ENCODE peak calls at places on chromosomes 5 and 9, in five cellular contexts. C is left ventricle myocardium inferior, P is transverse colon, U is mesendoderm, Q is cardiac muscle cell. L is an unnamed sample.

GRCh38 chr5:10266839-10267238 is 16.8 kb downstream of the CCT5 start:
- DNase-seq in C (no peak), Q (no peak), U (no peak), P (no peak), L (no peak)

GRCh38 chr5:139150359-139150999 is 47.7 kb downstream of the SIL1 start:
- DNase-seq in C (no peak), Q (no peak), P (no peak), U (no peak), L (no peak)

GRCh38 chr9:105858877-105859276 is 164.5 kb downstream of the TMEM38B start:
- DNase-seq in P (no peak), U (no peak), Q (no peak), C (no peak), L (no peak)

GRCh38 chr9:137078701-137079400 is 1.5 kb downstream of the UAP1L1 start:
- DNase-seq in U (peak; percentile 63), P (peak; percentile 58), Q (no peak), C (no peak), L (no peak)

GRCh38 chr9:17742065-17742464 is 163.2 kb downstream of the SH3GL2 start:
- DNase-seq in U (peak; percentile 86), C (no peak), P (no peak), Q (no peak), L (no peak)

GRCh38 chr5:84287964-84288363 is 96.7 kb downstream of the EDIL3 start:
- DNase-seq in C (no peak), U (peak; percentile 55), P (no peak), Q (no peak), L (no peak)

GRCh38 chr5:54581831-54582548 is 64.4 kb downstream of the SNX18 start:
- DNase-seq in C (no peak), Q (no peak), U (no peak), P (no peak), L (no peak)

GRCh38 chr5:142202282-142202681 is 93.7 kb downstream of the NDFIP1 start:
- DNase-seq in Q (no peak), P (no peak), U (no peak), C (no peak), L (no peak)

GRCh38 chr5:103605277-103605676 is 42.7 kb upstream of the NUDT12 start:
- DNase-seq in Q (no peak), C (no peak), U (peak; percentile 9), P (no peak), L (no peak)

GRCh38 chr9:7479300-7479699 is 320.3 kb downstream of the DMAC1 start:
- DNase-seq in U (peak; percentile 26), C (no peak), Q (no peak), P (no peak), L (no peak)

GRCh38 chr9:112325127-112325526 is 8.3 kb downstream of the PTBP3 start:
- DNase-seq in C (no peak), P (no peak), Q (no peak), U (peak; percentile 76), L (no peak)

GRCh38 chr9:96418920-96419690 is 935 bp upstream of the ZNF367 start:
- DNase-seq in U (peak; percentile 85), P (peak; percentile 86), Q (peak; percentile 78), C (peak; percentile 84), L (peak; percentile 65)

GRCh38 chr9:125549465-125550215 is 157.4 kb downstream of the MAPKAP1 start:
- DNase-seq in P (peak; percentile 19), C (no peak), U (no peak), Q (no peak), L (peak; percentile 66)

GRCh38 chr9:70805953-70806352 is 315.5 kb downstream of the TRPM3 start:
- DNase-seq in C (no peak), Q (no peak), U (no peak), P (no peak), L (peak; percentile 15)

GRCh38 chr9:715310-715709 is 126.2 kb upstream of the DMRT1 start:
- DNase-seq in C (no peak), Q (no peak), U (no peak), P (no peak), L (no peak)

GRCh38 chr5:134440185-134440755 is 28.6 kb upstream of the CDKN2AIPNL start:
- DNase-seq in C (no peak), P (no peak), Q (no peak), U (no peak), L (no peak)

GRCh38 chr5:111296570-111296969 is 72.4 kb downstream of the CAMK4 start:
- DNase-seq in U (no peak), Q (no peak), C (no peak), P (no peak), L (no peak)

GRCh38 chr5:17232405-17232804 is 15.0 kb downstream of the BASP1 start:
- DNase-seq in U (no peak), C (no peak), P (no peak), Q (no peak), L (no peak)

GRCh38 chr5:153158608-153159007 is 331.9 kb upstream of the GRIA1 start:
- DNase-seq in Q (no peak), C (no peak), P (no peak), U (no peak), L (no peak)

GRCh38 chr5:94693845-94694370 is 75.4 kb downstream of the SLF1 start:
- DNase-seq in C (no peak), Q (no peak), P (no peak), U (no peak), L (no peak)

GRCh38 chr9:3827175-3827574 is 301.4 kb upstream of the RFX3 start:
- DNase-seq in C (no peak), P (peak; percentile 20), U (no peak), Q (no peak), L (peak; percentile 16)

GRCh38 chr9:137048655-137049543 is 2.9 kb upstream of the NPDC1 start:
- DNase-seq in U (no peak), P (no peak), C (no peak), Q (no peak), L (no peak)

GRCh38 chr9:18109670-18110069 is 364.3 kb upstream of the ADAMTSL1 start:
- DNase-seq in C (no peak), U (no peak), Q (no peak), P (no peak), L (no peak)

GRCh38 chr5:63803165-63803564 is 159.1 kb downstream of the HTR1A start:
- DNase-seq in P (no peak), Q (no peak), U (peak; percentile 55), C (no peak), L (no peak)

GRCh38 chr5:10528056-10528816 is 35.6 kb upstream of the ANKRD33B start:
- DNase-seq in Q (no peak), P (no peak), U (no peak), C (no peak), L (no peak)

GRCh38 chr9:87327567-87328125 is 170.0 kb upstream of the DAPK1 start:
- DNase-seq in C (no peak), P (no peak), Q (no peak), U (no peak), L (no peak)

GRCh38 chr9:92715488-92716231 is 45.7 kb upstream of the IPPK start:
- DNase-seq in C (peak; percentile 66), P (no peak), U (no peak), Q (peak; percentile 73), L (peak; percentile 47)

GRCh38 chr9:92718086-92719001 is 46.3 kb downstream of the BICD2 start:
- DNase-seq in C (no peak), P (no peak), U (no peak), Q (no peak), L (no peak)

GRCh38 chr9:92717201-92718085 is 47.2 kb downstream of the BICD2 start:
- DNase-seq in U (no peak), Q (no peak), C (no peak), P (peak; percentile 42), L (no peak)

GRCh38 chr9:92714787-92715487 is 45.0 kb upstream of the IPPK start:
- DNase-seq in U (no peak), C (peak; percentile 51), P (no peak), Q (no peak), L (no peak)

DNA sequence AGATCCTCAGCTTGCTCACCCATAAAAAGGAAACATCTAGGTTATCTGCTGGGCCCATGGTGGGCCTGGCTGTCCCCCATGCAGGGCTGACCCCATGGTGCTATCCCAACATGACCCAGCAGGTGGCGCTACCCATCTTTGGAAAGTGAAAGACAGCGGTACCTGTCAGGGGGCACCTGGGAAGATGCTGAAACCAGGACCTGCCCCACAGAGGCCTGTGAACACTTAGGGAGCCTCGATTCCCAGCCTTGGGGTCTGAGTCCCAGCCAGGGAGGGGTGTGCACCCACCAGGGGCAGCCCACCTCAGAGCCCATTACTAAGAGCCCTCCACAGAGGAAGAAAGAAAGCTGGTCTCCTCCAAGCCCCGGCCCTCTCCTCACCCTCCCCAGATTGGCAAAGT is 46.6 kb upstream of the IPPK start:
- DNase-seq in Q (peak; percentile 75), C (peak; percentile 66), P (peak; percentile 80), U (peak; percentile 73), L (peak; percentile 95)
- H3K4me1 ChIP-seq in Q (no peaks in the 10 kb centered on the region), C (peaks cover 33% of the 10 kb centered on the region), P (peaks cover 8% of the 10 kb centered on the region), U (no peaks in the 10 kb centered on the region), L (no peaks in the 10 kb centered on the region)

DNA sequence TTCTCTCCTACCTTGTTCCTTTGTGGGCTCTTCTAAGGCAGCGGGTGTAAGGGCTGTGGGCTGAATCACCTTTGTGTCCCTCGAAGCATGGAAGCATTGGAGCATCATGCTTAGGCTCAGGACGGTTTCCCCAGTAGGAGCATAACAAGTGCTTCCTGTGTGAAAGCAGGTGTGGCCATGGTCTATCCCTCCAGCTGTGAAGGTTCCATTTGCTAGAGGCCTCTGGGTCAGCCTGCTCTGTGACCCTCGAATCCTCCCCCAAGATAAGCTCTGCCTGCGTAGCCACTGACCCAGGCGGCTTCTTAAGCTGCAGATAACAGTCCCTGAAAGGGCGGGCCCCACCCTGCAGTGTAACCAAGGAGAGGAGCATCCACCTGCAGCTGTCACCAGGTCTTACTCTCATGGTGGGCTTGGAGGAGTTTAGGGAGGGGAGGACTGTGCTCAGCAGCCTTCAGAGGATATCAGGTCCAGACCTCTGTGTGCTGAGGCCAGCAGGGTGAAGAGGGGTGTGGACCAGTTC is 8.4 kb upstream of the NDST1 start:
- DNase-seq in P (no peak), U (peak; percentile 86), C (no peak), Q (no peak), L (no peak)
- H3K27ac ChIP-seq in P (peak overlapping the region; percentile 31), U (no peak overlapping the region), C (peak overlapping the region; percentile 90), Q (peak overlapping the region; percentile 83), L (no peak overlapping the region)

GRCh38 chr5:82291429-82291828 is 13.3 kb upstream of the RPS23 start:
- DNase-seq in U (no peak), Q (no peak), P (no peak), C (no peak), L (no peak)
- H3K36me3 ChIP-seq in U (no peaks in the 10 kb centered on the region), Q (no peaks in the 10 kb centered on the region), P (no peaks in the 10 kb centered on the region), C (no peaks in the 10 kb centered on the region), L (no peaks in the 10 kb centered on the region)

GRCh38 chr9:10678010-10678409 is 65.2 kb upstream of the PTPRD start:
- DNase-seq in C (no peak), P (no peak), Q (no peak), U (no peak), L (no peak)
- H3K4me1 ChIP-seq in C (no peaks in the 10 kb centered on the region), P (no peaks in the 10 kb centered on the region), Q (no peaks in the 10 kb centered on the region), U (no peaks in the 10 kb centered on the region), L (no peaks in the 10 kb centered on the region)

DNA sequence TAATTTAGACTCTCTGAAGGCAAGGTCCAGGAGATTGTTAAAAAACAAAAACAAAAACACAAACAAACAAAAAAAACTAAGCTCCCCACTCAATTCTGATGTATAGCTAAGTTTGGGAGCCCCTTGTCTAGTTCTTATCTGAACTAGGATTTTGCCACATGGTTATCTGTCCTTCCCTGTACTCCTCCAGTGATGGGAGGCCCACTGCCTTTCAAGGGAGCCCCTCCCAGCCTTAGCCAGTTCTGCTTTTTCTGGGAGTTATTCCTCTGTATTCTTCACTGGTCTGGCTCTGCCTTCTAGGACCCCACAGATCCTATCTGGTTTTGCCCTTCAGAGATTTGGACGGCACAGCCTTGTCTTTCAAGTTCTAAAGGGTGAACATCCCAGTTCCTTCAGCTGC is 2.1 kb upstream of the ALDH1B1 start:
- DNase-seq in Q (no peak), C (no peak), U (no peak), P (no peak), L (no peak)
- H3K27ac ChIP-seq in Q (no peak overlapping the region), C (no peak overlapping the region), U (no peak overlapping the region), P (peak overlapping the region; percentile 89), L (no peak overlapping the region)

GRCh38 chr9:89448381-89448780 is 49.5 kb downstream of the SEMA4D start:
- DNase-seq in U (no peak), Q (no peak), C (no peak), P (no peak), L (no peak)
- H3K36me3 ChIP-seq in U (no peaks in the 10 kb centered on the region), Q (no peaks in the 10 kb centered on the region), C (no peaks in the 10 kb centered on the region), P (no peaks in the 10 kb centered on the region), L (no peaks in the 10 kb centered on the region)

L was measured in pancreas.